ENCODE peak calls at places on chromosomes 16 and 17, in four cellular contexts. Y is IMR-90; D is adrenal gland; E is CD8-positive, alpha-beta T cell. P is an unnamed sample.

GRCh38 chr17:31511583-31511982 is 120.1 kb downstream of the RAB11FIP4 start:
- DNase-seq in D (no peak), E (no peak), Y (no peak), P (no peak)

GRCh38 chr16:12208341-12209035 is 232.0 kb downstream of the SNX29 start:
- DNase-seq in Y (no peak), E (no peak), D (no peak), P (no peak)

GRCh38 chr17:27701963-27702362 is 71.0 kb downstream of the LGALS9 start:
- DNase-seq in D (no peak), Y (no peak), E (no peak), P (no peak)

GRCh38 chr16:11674818-11675560 is 6.7 kb downstream of the SNN start:
- DNase-seq in E (no peak), D (no peak), Y (peak; percentile 51), P (peak; percentile 24)

GRCh38 chr16:75764154-75764768 is 38.0 kb upstream of the CPHXL start:
- DNase-seq in D (peak; percentile 50), Y (peak; percentile 70), E (peak; percentile 62), P (peak; percentile 61)

GRCh38 chr16:69276143-69277115 is 34.7 kb upstream of the VPS4A start:
- DNase-seq in Y (peak; percentile 98), D (peak; percentile 69), E (no peak), P (peak; percentile 89)

GRCh38 chr17:63399856-63400255 is 46.2 kb downstream of the CYB561 start:
- DNase-seq in Y (peak; percentile 45), E (no peak), D (peak; percentile 28), P (peak; percentile 5)

GRCh38 chr16:10206215-10206614 is 24.0 kb upstream of the GRIN2A start:
- DNase-seq in E (no peak), D (no peak), Y (no peak), P (no peak)

GRCh38 chr16:16974192-16974591 is 496.6 kb downstream of the XYLT1 start:
- DNase-seq in D (no peak), E (no peak), Y (no peak), P (no peak)

GRCh38 chr16:63426275-63426870 is 1390.1 kb upstream of the CDH8 start:
- DNase-seq in Y (no peak), E (no peak), D (no peak), P (no peak)

GRCh38 chr17:22703786-22704441 is 1011.6 kb downstream of the KCNJ18 start:
- DNase-seq in E (no peak), Y (no peak), D (no peak), P (no peak)

GRCh38 chr17:57401556-57402488 is 145.5 kb downstream of the MSI2 start:
- DNase-seq in D (no peak), Y (no peak), E (no peak), P (no peak)

GRCh38 chr16:10098991-10099390 is 83.2 kb downstream of the GRIN2A start:
- DNase-seq in D (no peak), Y (no peak), E (no peak), P (no peak)

GRCh38 chr17:32943206-32943605 is 15.3 kb downstream of the TMEM98 start:
- DNase-seq in E (no peak), Y (no peak), D (no peak), P (no peak)

GRCh38 chr17:21394265-21394664 is 18.1 kb downstream of the KCNJ12 start:
- DNase-seq in Y (peak; percentile 62), D (no peak), E (no peak), P (peak; percentile 40)

GRCh38 chr16:85553436-85554113 is 59.5 kb upstream of the GSE1 start:
- DNase-seq in E (peak; percentile 70), D (peak; percentile 65), Y (peak; percentile 34), P (no peak)

GRCh38 chr17:80949451-80950421 is 41.9 kb upstream of the CHMP6 start:
- DNase-seq in D (no peak), Y (no peak), E (no peak), P (no peak)

GRCh38 chr16:17331071-17331521 is 139.7 kb downstream of the XYLT1 start:
- DNase-seq in E (no peak), Y (no peak), D (peak; percentile 78), P (no peak)

GRCh38 chr16:78985736-78986605 is 614.6 kb downstream of the MAF start:
- DNase-seq in E (no peak), D (no peak), Y (no peak), P (peak; percentile 2)
- H3K27ac ChIP-seq in E (no peak overlapping the region), D (no peak overlapping the region), Y (no peak overlapping the region), P (no peak overlapping the region)

GRCh38 chr16:57299009-57299718 is 14.7 kb upstream of the PLLP start:
- DNase-seq in E (no peak), D (no peak), Y (no peak), P (peak; percentile 79)
- TF ChIP-seq CTCF in E (no peak), D (no peak), Y (peak; percentile 14), P (peak; percentile 31)

GRCh38 chr17:48053758-48054237 is 5.6 kb downstream of the NFE2L1 start:
- DNase-seq in D (no peak), Y (no peak), E (no peak), P (no peak)
- H3K36me3 ChIP-seq in D (no peaks in the 10 kb centered on the region), Y (peaks cover 63% of the 10 kb centered on the region), E (peaks cover 49% of the 10 kb centered on the region), P (peaks cover 44% of the 10 kb centered on the region)

GRCh38 chr17:52157603-52158449 is 688 bp downstream of the CA10 start:
- DNase-seq in E (no peak), Y (no peak), D (no peak), P (no peak)
- H3K27ac ChIP-seq in E (no peak overlapping the region), Y (no peak overlapping the region), D (no peak overlapping the region), P (no peak overlapping the region)

GRCh38 chr17:42566873-42567573 is at the start of gene MLX:
- DNase-seq in E (peak; percentile 96), Y (peak; percentile 85), D (peak; percentile 95), P (peak; percentile 76)
- TF ChIP-seq CTCF in E (no peak), Y (no peak), D (no peak), P (no peak)

DNA sequence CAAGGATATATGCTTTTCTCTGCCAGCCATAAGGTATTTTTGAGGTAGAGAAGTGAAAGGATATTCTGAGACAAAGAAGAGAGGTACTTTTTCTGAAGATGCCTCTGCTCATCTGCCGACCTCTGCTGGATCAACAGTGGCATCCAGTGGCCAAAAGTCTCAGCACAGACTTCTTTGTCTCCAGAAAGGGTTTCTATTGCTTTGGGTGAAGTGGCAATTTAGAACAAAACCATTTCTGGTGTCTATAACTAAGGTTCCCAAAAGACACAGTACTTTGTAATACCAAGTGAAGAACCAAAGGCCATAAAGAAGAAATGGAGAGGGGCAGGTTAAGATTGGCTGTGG is 155.2 kb upstream of the C17orf78 start:
- DNase-seq in D (no peak), Y (peak; percentile 54), E (peak; percentile 51), P (peak; percentile 47)
- H3K36me3 ChIP-seq in D (no peaks in the 10 kb centered on the region), Y (peaks cover 8% of the 10 kb centered on the region), E (no peaks in the 10 kb centered on the region), P (peaks cover 16% of the 10 kb centered on the region)

GRCh38 chr16:24737391-24737871 is 8.0 kb downstream of the TNRC6A start:
- DNase-seq in E (no peak), Y (peak; percentile 70), D (no peak), P (peak; percentile 13)

GRCh38 chr16:24730914-24731313 is 1.5 kb downstream of the TNRC6A start:
- DNase-seq in E (no peak), Y (no peak), D (no peak), P (no peak)

GRCh38 chr16:24736758-24737157 is 7.3 kb downstream of the TNRC6A start:
- DNase-seq in Y (no peak), E (no peak), D (no peak), P (no peak)

GRCh38 chr16:24731722-24732419 is 2.4 kb downstream of the TNRC6A start:
- DNase-seq in D (peak; percentile 79), E (no peak), Y (no peak), P (no peak)

DNA sequence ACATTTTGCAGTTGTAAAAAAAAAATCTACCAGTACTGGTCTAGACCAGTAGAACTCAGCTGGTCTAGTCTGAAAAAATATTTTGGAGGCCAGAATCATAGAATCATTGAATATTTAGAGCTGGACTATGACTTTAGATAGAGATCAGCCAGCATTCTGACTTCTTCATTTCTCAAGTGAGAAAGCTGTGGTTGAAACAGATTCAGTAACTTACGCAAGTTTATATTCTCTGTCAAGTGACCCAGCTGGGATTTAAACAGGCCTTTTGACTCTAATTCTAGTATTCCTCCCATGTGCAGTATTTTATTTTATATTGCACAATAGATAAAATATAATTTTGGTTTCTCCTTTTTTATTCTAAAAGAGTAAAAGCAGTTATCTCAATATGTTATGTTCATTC is 4.9 kb downstream of the TNRC6A start:
- DNase-seq in E (no peak), D (no peak), Y (peak; percentile 72), P (no peak)
- H3K27ac ChIP-seq in E (no peak overlapping the region), D (no peak overlapping the region), Y (peak overlapping the region; percentile 72), P (no peak overlapping the region)

P was measured in brain microvascular endothelial cell.